ENCODE peak calls at places on chromosomes 5 and 9, in eight cellular contexts. L is Calu3; R is A549; E is left cardiac atrium; Z is stimulated activated CD4-positive, alpha-beta T cell treated with anti-CD3 and anti-CD28 coated beads, Interleukin-1b, Interleukin-23, amount 100 ng/mL, for 48 hours; D is ovary; G is ureter; H is bronchial epithelial cell. S is an unnamed sample.

GRCh38 chr5:135452366-135453030 is 347 bp upstream of the TIFAB start:
- DNase-seq in R (no peak), H (no peak), G (no peak), L (no peak), Z (no peak), E (no peak), D (no peak), S (no peak)

GRCh38 chr5:177500685-177501522 is 3.5 kb upstream of the PDLIM7 start:
- DNase-seq in Z (peak), H (peak), E (peak), R (peak), D (peak), G (peak), L (peak), S (peak)

GRCh38 chr5:61342066-61342465 is 10.0 kb downstream of the ZSWIM6 start:
- DNase-seq in Z (peak), L (no peak), G (no peak), E (no peak), D (no peak), H (peak), R (peak), S (no peak)

GRCh38 chr5:59496524-59497134 is 396.9 kb downstream of the PDE4D start:
- DNase-seq in D (no peak), H (no peak), L (peak), R (peak), G (no peak), E (no peak), Z (no peak), S (no peak)

GRCh38 chr9:89394412-89394811 is 76.1 kb downstream of the SECISBP2 start:
- DNase-seq in Z (no peak), R (no peak), G (no peak), D (no peak), L (no peak), H (no peak), E (no peak), S (no peak)

GRCh38 chr5:50595199-50595598 is 71.2 kb upstream of the PARP8 start:
- DNase-seq in D (no peak), R (peak), L (no peak), G (no peak), Z (no peak), E (no peak), H (peak), S (peak)

GRCh38 chr5:172687983-172688734 is 47.1 kb downstream of the NEURL1B start:
- DNase-seq in G (no peak), H (no peak), L (no peak), Z (no peak), R (no peak), D (no peak), E (no peak), S (peak)

GRCh38 chr5:360277-361027 is 38.9 kb downstream of the AHRR start:
- DNase-seq in L (no peak), E (no peak), D (no peak), H (no peak), R (no peak), Z (no peak), G (no peak), S (no peak)

GRCh38 chr5:142600611-142601360 is 85.1 kb downstream of the FGF1 start:
- DNase-seq in L (no peak), Z (no peak), R (peak), G (peak), D (peak), H (no peak), E (peak), S (no peak)

GRCh38 chr5:33657804-33658435 is 217.2 kb downstream of the TARS1 start:
- DNase-seq in R (no peak), H (no peak), D (no peak), L (no peak), G (no peak), Z (no peak), E (no peak), S (no peak)

GRCh38 chr5:76999451-76999850 is 30.8 kb upstream of the AGGF1 start:
- DNase-seq in H (peak), G (no peak), D (no peak), Z (no peak), R (peak), L (no peak), E (no peak), S (no peak)

GRCh38 chr5:89276566-89277305 is 393.8 kb upstream of the MEF2C start:
- DNase-seq in L (no peak), D (no peak), R (no peak), G (no peak), E (no peak), H (peak), Z (no peak), S (no peak)

GRCh38 chr9:89999534-90000370 is 394.9 kb downstream of the GADD45G start:
- DNase-seq in D (peak), E (peak), R (peak), L (peak), G (peak), Z (peak), H (peak), S (peak)

GRCh38 chr5:88172847-88173758 is 95.5 kb downstream of the TMEM161B start:
- DNase-seq in R (no peak), E (no peak), D (no peak), L (peak), H (no peak), G (no peak), Z (no peak), S (peak)

GRCh38 chr5:67887648-67888047 is 327.9 kb upstream of the PIK3R1 start:
- DNase-seq in E (no peak), G (no peak), Z (no peak), R (no peak), L (no peak), H (no peak), D (no peak), S (no peak)

GRCh38 chr5:161378701-161379100 is 167.8 kb downstream of the GABRB2 start:
- DNase-seq in L (no peak), E (no peak), Z (no peak), R (no peak), G (no peak), H (no peak), D (no peak), S (no peak)

GRCh38 chr5:35246411-35246810 is 16.1 kb upstream of the PRLR start:
- DNase-seq in Z (no peak), E (no peak), D (no peak), L (no peak), G (no peak), H (no peak), R (no peak), S (peak)

GRCh38 chr5:191036-191948 is at the start of gene LRRC14B:
- DNase-seq in E (peak), D (peak), H (no peak), L (peak), Z (no peak), G (no peak), R (no peak), S (no peak)

GRCh38 chr9:98146101-98146991 is 27.3 kb upstream of the TRIM14 start:
- DNase-seq in Z (no peak), D (no peak), E (no peak), L (peak), G (peak), R (peak), H (peak), S (peak)

GRCh38 chr9:78566948-78567675 is 270.2 kb downstream of the PSAT1 start:
- DNase-seq in E (no peak), Z (no peak), H (peak), L (no peak), G (no peak), D (no peak), R (no peak), S (no peak)

GRCh38 chr5:115559524-115559923 is 14.9 kb upstream of the FEM1C start:
- DNase-seq in Z (no peak), L (no peak), G (no peak), D (no peak), R (peak), E (no peak), H (peak), S (no peak)

GRCh38 chr9:32533338-32533737 is 7.3 kb upstream of the RIGI start:
- DNase-seq in G (no peak), H (no peak), Z (no peak), E (no peak), L (no peak), R (no peak), D (no peak), S (no peak)

GRCh38 chr5:10525124-10525495 is 38.8 kb upstream of the ANKRD33B start:
- DNase-seq in H (no peak), D (no peak), L (no peak), G (no peak), Z (no peak), R (no peak), E (no peak), S (no peak)

GRCh38 chr5:149801307-149801985 is 71.3 kb downstream of the PPARGC1B start:
- DNase-seq in R (no peak), L (no peak), Z (no peak), E (no peak), D (no peak), H (no peak), G (no peak), S (no peak)

GRCh38 chr5:37198842-37199241 is 50.3 kb downstream of the CPLANE1 start:
- DNase-seq in E (no peak), Z (no peak), D (no peak), G (no peak), L (no peak), H (peak), R (no peak), S (no peak)

GRCh38 chr5:122262107-122262506 is 49.9 kb upstream of the SNCAIP start:
- DNase-seq in E (no peak), L (no peak), G (no peak), D (no peak), H (peak), R (no peak), Z (no peak), S (no peak)

GRCh38 chr5:43564289-43564850 is 7.5 kb upstream of the PAIP1 start:
- DNase-seq in H (no peak), D (no peak), E (no peak), R (no peak), L (no peak), Z (no peak), G (no peak), S (no peak)

GRCh38 chr9:26685857-26686256 is 206.7 kb downstream of the CAAP1 start:
- DNase-seq in D (no peak), Z (no peak), G (no peak), R (peak), L (no peak), H (peak), E (no peak), S (no peak)

GRCh38 chr5:132678735-132679134 is 4.9 kb downstream of the IL4 start:
- DNase-seq in E (no peak), H (no peak), L (no peak), G (no peak), R (no peak), Z (no peak), D (no peak), S (no peak)

GRCh38 chr5:109580225-109580624 is 109.5 kb upstream of the MAN2A1 start:
- DNase-seq in L (no peak), H (no peak), E (no peak), G (no peak), Z (no peak), R (no peak), D (no peak), S (no peak)

GRCh38 chr9:129143031-129143441 is 31.8 kb downstream of the PTPA start:
- DNase-seq in E (peak), Z (peak), R (peak), D (peak), H (peak), G (peak), L (peak), S (peak)

GRCh38 chr9:10274983-10275382 is 337.8 kb downstream of the PTPRD start:
- DNase-seq in Z (no peak), G (no peak), D (no peak), L (no peak), H (no peak), E (no peak), R (no peak), S (no peak)

GRCh38 chr5:95870105-95870672 is 47.7 kb upstream of the GLRX start:
- DNase-seq in H (peak), E (no peak), G (no peak), R (no peak), Z (peak), L (no peak), D (no peak), S (no peak)

GRCh38 chr5:78509884-78510769 is 138.4 kb downstream of the LHFPL2 start:
- DNase-seq in Z (peak), G (peak), H (no peak), D (peak), R (no peak), L (peak), E (peak), S (peak)

GRCh38 chr9:81690251-81690851 is 1.0 kb upstream of the TLE1 start:
- DNase-seq in D (peak), H (peak), G (peak), L (peak), Z (no peak), R (peak), E (peak), S (peak)

GRCh38 chr9:94912700-94913249 is 186.3 kb downstream of the AOPEP start:
- DNase-seq in Z (no peak), D (peak), E (no peak), G (no peak), R (peak), H (peak), L (peak), S (peak)

GRCh38 chr5:177311723-177312648 is at the start of gene MXD3:
- DNase-seq in L (peak), E (peak), Z (peak), R (peak), D (peak), H (peak), G (peak), S (peak)

S was measured in HT-29.